ENCODE peak calls at places on chromosomes 6 and 20, in eight cellular contexts. F is cardiac septum; Z is fibroblast of mammary gland; K is heart right ventricle; L is iPS-NIHi11; D is GM06990; Y is adrenal gland; Q is effector CD4-positive, alpha-beta T cell. U is an unnamed sample.
A peak's percentile ranks its signal among the peaks of the same experiment; 100 is the strongest.

GRCh38 chr6:47817749-47818148 is 35.9 kb downstream of the OPN5 start:
- DNase-seq in Q (no peak), Y (no peak), D (no peak), L (no peak), K (no peak), F (no peak), Z (no peak), U (no peak)

GRCh38 chr6:494394-494793 is 102.8 kb downstream of the IRF4 start:
- DNase-seq in K (no peak), Y (no peak), F (no peak), L (no peak), Z (no peak), D (no peak), Q (no peak), U (no peak)

GRCh38 chr6:130853555-130854183 is 26.5 kb downstream of the SMLR1 start:
- DNase-seq in Y (no peak), Z (peak; percentile 66), L (no peak), K (no peak), F (no peak), Q (no peak), D (no peak), U (no peak)

GRCh38 chr20:57396638-57397003 is 5.4 kb downstream of the RBM38 start:
- DNase-seq in F (no peak), Z (no peak), K (no peak), Q (no peak), L (no peak), Y (no peak), D (no peak), U (no peak)

GRCh38 chr6:144047688-144048087 is 39.6 kb upstream of the PLAGL1 start:
- DNase-seq in Q (no peak), D (no peak), Z (no peak), L (no peak), F (no peak), Y (no peak), K (no peak), U (no peak)

GRCh38 chr20:59749293-59749680 is 144.9 kb downstream of the PHACTR3 start:
- DNase-seq in Q (no peak), K (peak; percentile 36), Y (no peak), L (no peak), Z (peak; percentile 57), D (no peak), F (no peak), U (no peak)

GRCh38 chr20:50304883-50305635 is 114.4 kb downstream of the CEBPB start:
- DNase-seq in Q (no peak), F (peak; percentile 87), D (no peak), K (peak; percentile 87), L (no peak), Z (peak; percentile 100), Y (peak; percentile 98), U (no peak)

GRCh38 chr6:140001851-140002301 is 627.4 kb upstream of the CITED2 start:
- DNase-seq in Y (no peak), K (no peak), F (no peak), Q (no peak), Z (peak; percentile 75), L (no peak), D (no peak), U (no peak)

GRCh38 chr6:121222656-121223055 is 111.6 kb downstream of the TBC1D32 start:
- DNase-seq in F (no peak), Y (no peak), Z (peak; percentile 86), Q (no peak), D (no peak), K (no peak), L (peak; percentile 4), U (peak; percentile 34)

GRCh38 chr6:33983109-33983475 is 162.8 kb downstream of the GRM4 start:
- DNase-seq in K (no peak), Y (peak; percentile 38), D (no peak), F (peak; percentile 71), Q (no peak), L (peak; percentile 69), Z (peak; percentile 31), U (no peak)

GRCh38 chr6:51303313-51303712 is 484.6 kb downstream of the TFAP2B start:
- DNase-seq in K (no peak), Q (no peak), Y (no peak), D (no peak), L (no peak), F (no peak), Z (no peak), U (peak; percentile 63)

GRCh38 chr6:118708736-118709135 is 57.3 kb upstream of the CEP85L start:
- DNase-seq in Y (no peak), Q (no peak), F (no peak), K (no peak), D (no peak), Z (peak; percentile 86), L (no peak), U (peak; percentile 55)

GRCh38 chr6:83822629-83823169 is 30.5 kb upstream of the RIPPLY2 start:
- DNase-seq in D (no peak), F (no peak), Z (no peak), K (no peak), Q (no peak), Y (no peak), L (no peak), U (no peak)

GRCh38 chr20:48904566-48905321 is 16.8 kb upstream of the ARFGEF2 start:
- DNase-seq in Z (peak; percentile 69), L (peak; percentile 80), F (no peak), D (no peak), Q (peak; percentile 56), Y (peak; percentile 66), K (peak; percentile 21), U (peak; percentile 61)

GRCh38 chr6:109713097-109713496 is 22.0 kb downstream of the FIG4 start:
- DNase-seq in F (no peak), K (no peak), Z (no peak), D (no peak), L (no peak), Q (no peak), Y (no peak), U (no peak)

GRCh38 chr6:42091718-42092023 is 41.3 kb downstream of the TAF8 start:
- DNase-seq in Q (no peak), K (no peak), Z (no peak), F (no peak), Y (no peak), D (no peak), L (peak; percentile 37), U (no peak)

GRCh38 chr20:61708891-61709290 is 356.8 kb downstream of the TAF4 start:
- DNase-seq in Y (no peak), Z (no peak), F (no peak), D (no peak), Q (no peak), L (no peak), K (no peak), U (no peak)

GRCh38 chr20:51565298-51565697 is 22.8 kb upstream of the NFATC2 start:
- DNase-seq in Q (no peak), L (no peak), Z (no peak), F (no peak), Y (no peak), D (no peak), K (no peak), U (no peak)

GRCh38 chr20:62555642-62556420 is 80.0 kb upstream of the GATA5 start:
- DNase-seq in Q (no peak), Z (no peak), L (no peak), Y (no peak), F (no peak), D (no peak), K (no peak), U (no peak)

GRCh38 chr20:50895111-50895830 is 36.0 kb downstream of the ADNP start:
- DNase-seq in L (no peak), Q (no peak), K (no peak), D (no peak), F (no peak), Z (no peak), Y (no peak), U (no peak)

U was measured in AML-193.